ENCODE peak calls at places on chromosomes 4 and X, in five cellular contexts. D, R, A, F and N are unnamed samples.

GRCh38 chr4:7210818-7211217 is 18.5 kb downstream of the SORCS2 start:
- DNase-seq in D (no peak), R (no peak), A (no peak), F (no peak), N (no peak)

GRCh38 chr4:159206427-159206871 is 103.6 kb downstream of the RAPGEF2 start:
- DNase-seq in D (no peak), R (peak), A (no peak), F (peak), N (no peak)

GRCh38 chr4:103499094-103499493 is 220.7 kb downstream of the TACR3 start:
- DNase-seq in D (no peak), R (no peak), A (no peak), F (no peak), N (no peak)

GRCh38 chr4:101630319-101630986 is 160.1 kb upstream of the BANK1 start:
- DNase-seq in D (no peak), R (no peak), A (no peak), F (no peak), N (no peak)

GRCh38 chr4:121656269-121656641 is 40.5 kb downstream of the ANXA5 start:
- DNase-seq in D (no peak), R (peak), A (peak), F (peak), N (peak)

GRCh38 chr4:164700471-164700870 is 53.5 kb upstream of the SMIM31 start:
- DNase-seq in D (no peak), R (peak), A (no peak), F (peak), N (peak)

GRCh38 chr4:1155314-1155713 is 17.1 kb downstream of the SPON2 start:
- DNase-seq in D (no peak), R (no peak), A (no peak), F (no peak), N (no peak)

GRCh38 chrX:129654652-129655546 is at the start of gene APLN:
- DNase-seq in D (peak), R (no peak), A (peak), F (no peak), N (no peak)

GRCh38 chr4:189204616-189205015 is 736.1 kb upstream of the FRG1 start:
- DNase-seq in D (no peak), R (no peak), A (no peak), F (no peak), N (no peak)

GRCh38 chrX:152037183-152037582 is 62.7 kb upstream of the GABRE start:
- DNase-seq in D (no peak), R (no peak), A (no peak), F (no peak), N (no peak)

GRCh38 chrX:1075156-1075555 is 137.3 kb downstream of the CRLF2 start:
- DNase-seq in D (no peak), R (no peak), A (no peak), F (no peak), N (no peak)

GRCh38 chr4:3243066-3243775 is 5.7 kb upstream of the MSANTD1 start:
- DNase-seq in D (no peak), R (no peak), A (no peak), F (peak), N (no peak)

GRCh38 chr4:146368209-146368608 is 153.5 kb downstream of the SLC10A7 start:
- DNase-seq in D (no peak), R (no peak), A (no peak), F (no peak), N (no peak)

GRCh38 chr4:39706829-39707511 is 9.0 kb downstream of the UBE2K start:
- DNase-seq in D (no peak), R (no peak), A (no peak), F (no peak), N (no peak)

GRCh38 chr4:78645853-78646757 is 94.5 kb downstream of the ANXA3 start:
- DNase-seq in D (peak), R (no peak), A (peak), F (no peak), N (peak)

GRCh38 chrX:118216488-118216887 is 99.9 kb upstream of the KLHL13 start:
- DNase-seq in D (no peak), R (no peak), A (no peak), F (no peak), N (no peak)

GRCh38 chr4:26815686-26816085 is 45.0 kb upstream of the STIM2 start:
- DNase-seq in D (no peak), R (no peak), A (no peak), F (no peak), N (no peak)

GRCh38 chr4:128721896-128722295 is 87.6 kb upstream of the JADE1 start:
- DNase-seq in D (no peak), R (no peak), A (no peak), F (no peak), N (no peak)

GRCh38 chr4:60657802-60658201 is 542.3 kb upstream of the ADGRL3 start:
- DNase-seq in D (no peak), R (no peak), A (no peak), F (no peak), N (no peak)

GRCh38 chr4:74640111-74640903 is 154.0 kb downstream of the BTC start:
- DNase-seq in D (no peak), R (no peak), A (no peak), F (no peak), N (no peak)

GRCh38 chr4:118279920-118280432 is 72.8 kb downstream of the PRSS12 start:
- DNase-seq in D (no peak), R (no peak), A (peak), F (no peak), N (no peak)